ENCODE peak calls at places on chromosomes 16 and 17, in seven cellular contexts. One of them, this sample, is unnamed.

GRCh38 chr16:23343643-23344612 is 41.8 kb downstream of the SCNN1B start:
- DNase-seq in sigmoid colon: no peak
- DNase-seq in HL-60: no peak
- DNase-seq in GM12891: no peak
- DNase-seq in K562: no peak
- DNase-seq in GM12878: no peak
- DNase-seq in stomach: no peak
- DNase-seq in this sample: no peak

GRCh38 chr16:12425134-12425941 is 378.3 kb downstream of the CPPED1 start:
- DNase-seq in stomach: no peak
- DNase-seq in GM12878: no peak
- DNase-seq in HL-60: no peak
- DNase-seq in K562: no peak
- DNase-seq in sigmoid colon: no peak
- DNase-seq in GM12891: no peak
- DNase-seq in this sample: no peak

GRCh38 chr17:81412490-81413093 is 17.3 kb downstream of the BAHCC1 start:
- DNase-seq in GM12878: no peak
- DNase-seq in K562: peak
- DNase-seq in sigmoid colon: peak
- DNase-seq in stomach: no peak
- DNase-seq in HL-60: no peak
- DNase-seq in GM12891: peak
- DNase-seq in this sample: no peak

GRCh38 chr17:69608808-69609494 is 194.5 kb downstream of the MAP2K6 start:
- DNase-seq in K562: no peak
- DNase-seq in GM12891: no peak
- DNase-seq in stomach: no peak
- DNase-seq in HL-60: no peak
- DNase-seq in sigmoid colon: no peak
- DNase-seq in GM12878: no peak
- DNase-seq in this sample: no peak

GRCh38 chr17:48486557-48486956 is 44.3 kb downstream of the HOXB1 start:
- DNase-seq in sigmoid colon: peak
- DNase-seq in GM12891: no peak
- DNase-seq in K562: peak
- DNase-seq in HL-60: no peak
- DNase-seq in GM12878: no peak
- DNase-seq in stomach: no peak
- DNase-seq in this sample: no peak

GRCh38 chr17:35969558-35970442 is 11.5 kb downstream of the CCL16 start:
- DNase-seq in GM12891: peak
- DNase-seq in K562: peak
- DNase-seq in GM12878: peak
- DNase-seq in sigmoid colon: peak
- DNase-seq in stomach: peak
- DNase-seq in HL-60: peak
- DNase-seq in this sample: peak

GRCh38 chr17:8753976-8754440 is 4.3 kb downstream of the SPDYE4 start:
- DNase-seq in K562: no peak
- DNase-seq in GM12878: no peak
- DNase-seq in GM12891: peak
- DNase-seq in stomach: no peak
- DNase-seq in sigmoid colon: no peak
- DNase-seq in HL-60: no peak
- DNase-seq in this sample: peak

GRCh38 chr17:6669479-6670212 is 18.1 kb downstream of the C17orf100 start:
- DNase-seq in GM12891: no peak
- DNase-seq in K562: no peak
- DNase-seq in HL-60: no peak
- DNase-seq in sigmoid colon: no peak
- DNase-seq in GM12878: no peak
- DNase-seq in stomach: no peak
- DNase-seq in this sample: no peak

GRCh38 chr16:4064950-4065352 is 51.3 kb downstream of the ADCY9 start:
- DNase-seq in sigmoid colon: peak
- DNase-seq in stomach: no peak
- DNase-seq in GM12878: no peak
- DNase-seq in GM12891: no peak
- DNase-seq in K562: no peak
- DNase-seq in HL-60: no peak
- DNase-seq in this sample: no peak

GRCh38 chr17:77258638-77259037 is 117.9 kb downstream of the SEC14L1 start:
- DNase-seq in K562: no peak
- DNase-seq in GM12878: no peak
- DNase-seq in GM12891: no peak
- DNase-seq in stomach: no peak
- DNase-seq in sigmoid colon: no peak
- DNase-seq in HL-60: no peak
- DNase-seq in this sample: no peak

GRCh38 chr17:37844158-37844976 is 79.8 kb upstream of the TBC1D3K start:
- DNase-seq in HL-60: peak
- DNase-seq in GM12891: no peak
- DNase-seq in sigmoid colon: no peak
- DNase-seq in GM12878: no peak
- DNase-seq in K562: peak
- DNase-seq in stomach: peak
- DNase-seq in this sample: no peak

GRCh38 chr17:50397919-50398285 is 579 bp upstream of the LRRC59 start:
- DNase-seq in sigmoid colon: no peak
- DNase-seq in K562: peak
- DNase-seq in stomach: no peak
- DNase-seq in HL-60: no peak
- DNase-seq in GM12878: no peak
- DNase-seq in GM12891: no peak
- DNase-seq in this sample: no peak

GRCh38 chr16:23174622-23175021 is 7.9 kb upstream of the SCNN1G start:
- DNase-seq in stomach: no peak
- DNase-seq in GM12878: no peak
- DNase-seq in GM12891: no peak
- DNase-seq in HL-60: no peak
- DNase-seq in K562: no peak
- DNase-seq in sigmoid colon: no peak
- DNase-seq in this sample: no peak

GRCh38 chr17:66493283-66494019 is 191.0 kb downstream of the PRKCA start:
- DNase-seq in HL-60: peak
- DNase-seq in GM12878: no peak
- DNase-seq in GM12891: no peak
- DNase-seq in stomach: no peak
- DNase-seq in sigmoid colon: no peak
- DNase-seq in K562: no peak
- DNase-seq in this sample: no peak

GRCh38 chr16:58756650-58757332 is 22.7 kb upstream of the GOT2 start:
- DNase-seq in GM12878: no peak
- DNase-seq in stomach: no peak
- DNase-seq in sigmoid colon: no peak
- DNase-seq in HL-60: no peak
- DNase-seq in K562: no peak
- DNase-seq in GM12891: no peak
- DNase-seq in this sample: no peak

GRCh38 chr16:76518791-76519190 is 241.6 kb downstream of the CNTNAP4 start:
- DNase-seq in sigmoid colon: no peak
- DNase-seq in GM12878: no peak
- DNase-seq in GM12891: no peak
- DNase-seq in K562: no peak
- DNase-seq in stomach: no peak
- DNase-seq in HL-60: no peak
- DNase-seq in this sample: no peak

GRCh38 chr16:70738083-70738977 is 52.5 kb upstream of the MTSS2 start:
- DNase-seq in GM12891: no peak
- DNase-seq in stomach: peak
- DNase-seq in GM12878: no peak
- DNase-seq in HL-60: peak
- DNase-seq in K562: peak
- DNase-seq in sigmoid colon: peak
- DNase-seq in this sample: no peak

GRCh38 chr17:45975640-45976295 is 23.3 kb upstream of the STH start:
- DNase-seq in GM12891: no peak
- DNase-seq in GM12878: no peak
- DNase-seq in K562: no peak
- DNase-seq in HL-60: no peak
- DNase-seq in stomach: no peak
- DNase-seq in sigmoid colon: no peak
- DNase-seq in this sample: no peak

GRCh38 chr16:88561485-88562369 is 8.5 kb upstream of the ZC3H18 start:
- DNase-seq in stomach: peak
- DNase-seq in GM12891: peak
- DNase-seq in K562: peak
- DNase-seq in sigmoid colon: no peak
- DNase-seq in GM12878: no peak
- DNase-seq in HL-60: peak
- DNase-seq in this sample: no peak

GRCh38 chr16:65667013-65667578 is 545.2 kb upstream of the CDH11 start:
- DNase-seq in sigmoid colon: no peak
- DNase-seq in HL-60: no peak
- DNase-seq in GM12891: no peak
- DNase-seq in stomach: no peak
- DNase-seq in GM12878: no peak
- DNase-seq in K562: no peak
- DNase-seq in this sample: no peak

DNA sequence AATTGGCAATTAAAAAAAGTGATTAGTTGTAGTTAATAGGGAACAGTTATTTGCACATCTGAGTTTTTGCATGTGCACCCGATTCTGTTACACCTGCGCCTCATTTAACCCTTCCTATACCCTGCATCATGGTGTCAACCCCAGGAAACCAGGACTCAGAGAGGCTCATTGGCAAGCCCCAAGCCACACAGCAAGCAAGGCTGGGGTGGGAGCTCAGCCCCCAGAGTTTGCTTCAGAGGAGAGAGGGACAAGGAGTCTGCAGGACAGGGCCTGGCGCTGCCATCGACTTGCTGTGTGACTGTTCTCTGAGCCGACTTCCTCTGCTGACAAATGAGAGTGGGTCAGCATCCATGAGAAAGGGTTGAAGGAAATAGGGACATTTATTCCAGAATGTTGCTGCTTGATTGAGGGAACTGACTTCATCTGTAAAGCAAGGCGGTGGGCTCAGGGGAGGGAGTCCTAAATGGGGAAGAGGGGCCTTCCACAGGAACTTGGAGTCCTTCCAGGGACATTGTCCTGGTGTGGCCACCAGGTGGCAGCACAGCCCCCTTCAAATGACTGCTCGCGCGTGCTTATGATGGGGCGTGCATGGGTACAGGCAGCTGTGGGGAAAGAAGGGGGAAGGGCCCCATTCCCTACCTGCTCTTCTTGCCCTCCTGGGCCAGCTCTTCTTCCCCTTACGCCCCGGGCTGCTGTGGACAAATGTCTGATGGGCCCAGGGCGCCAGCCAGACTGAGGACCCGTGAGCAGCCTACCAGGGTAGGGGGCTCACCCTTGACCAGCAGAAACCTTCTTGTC is 51.6 kb downstream of the NT5M start:
- DNase-seq in stomach: peak
- DNase-seq in K562: peak
- DNase-seq in GM12891: peak
- DNase-seq in sigmoid colon: peak
- DNase-seq in HL-60: peak
- DNase-seq in GM12878: peak
- DNase-seq in this sample: peak
- TF ChIP-seq POLR2AphosphoS5 in stomach: peak
- TF ChIP-seq POLR2AphosphoS5 in K562: no peak
- TF ChIP-seq POLR2AphosphoS5 in GM12891: no peak
- TF ChIP-seq POLR2AphosphoS5 in sigmoid colon: peak
- TF ChIP-seq POLR2AphosphoS5 in HL-60: no peak
- TF ChIP-seq POLR2AphosphoS5 in GM12878: no peak
- TF ChIP-seq POLR2AphosphoS5 in this sample: no peak

GRCh38 chr16:50627419-50627818 is 53.7 kb downstream of the SNX20 start:
- DNase-seq in GM12878: no peak
- DNase-seq in HL-60: peak
- DNase-seq in sigmoid colon: peak
- DNase-seq in GM12891: peak
- DNase-seq in stomach: peak
- DNase-seq in K562: no peak
- DNase-seq in this sample: no peak
- TF ChIP-seq POLR2AphosphoS5 in GM12878: no peak
- TF ChIP-seq POLR2AphosphoS5 in HL-60: no peak
- TF ChIP-seq POLR2AphosphoS5 in sigmoid colon: peak
- TF ChIP-seq POLR2AphosphoS5 in GM12891: no peak
- TF ChIP-seq POLR2AphosphoS5 in stomach: no peak
- TF ChIP-seq POLR2AphosphoS5 in K562: no peak
- TF ChIP-seq POLR2AphosphoS5 in this sample: no peak

GRCh38 chr17:74987418-74987908 is at the start of gene CDR2L:
- DNase-seq in sigmoid colon: peak
- DNase-seq in stomach: peak
- DNase-seq in GM12878: peak
- DNase-seq in HL-60: peak
- DNase-seq in K562: peak
- DNase-seq in GM12891: peak
- DNase-seq in this sample: peak
- TF ChIP-seq POLR2AphosphoS5 in sigmoid colon: peak
- TF ChIP-seq POLR2AphosphoS5 in stomach: peak
- TF ChIP-seq POLR2AphosphoS5 in GM12878: no peak
- TF ChIP-seq POLR2AphosphoS5 in HL-60: no peak
- TF ChIP-seq POLR2AphosphoS5 in K562: peak
- TF ChIP-seq POLR2AphosphoS5 in GM12891: no peak
- TF ChIP-seq POLR2AphosphoS5 in this sample: peak

GRCh38 chr17:1107777-1108559 is 71.8 kb downstream of the ABR start:
- DNase-seq in HL-60: no peak
- DNase-seq in K562: no peak
- DNase-seq in stomach: no peak
- DNase-seq in sigmoid colon: no peak
- DNase-seq in GM12891: no peak
- DNase-seq in GM12878: no peak
- DNase-seq in this sample: no peak
- TF ChIP-seq POLR2AphosphoS5 in HL-60: no peak
- TF ChIP-seq POLR2AphosphoS5 in K562: no peak
- TF ChIP-seq POLR2AphosphoS5 in stomach: no peak
- TF ChIP-seq POLR2AphosphoS5 in sigmoid colon: no peak
- TF ChIP-seq POLR2AphosphoS5 in GM12891: no peak
- TF ChIP-seq POLR2AphosphoS5 in GM12878: no peak
- TF ChIP-seq POLR2AphosphoS5 in this sample: peak

GRCh38 chr16:724188-725040 is 1.8 kb downstream of the CCDC78 start:
- DNase-seq in K562: no peak
- DNase-seq in stomach: no peak
- DNase-seq in sigmoid colon: no peak
- DNase-seq in GM12891: no peak
- DNase-seq in GM12878: no peak
- DNase-seq in HL-60: no peak
- DNase-seq in this sample: no peak
- TF ChIP-seq POLR2AphosphoS5 in K562: no peak
- TF ChIP-seq POLR2AphosphoS5 in stomach: no peak
- TF ChIP-seq POLR2AphosphoS5 in sigmoid colon: no peak
- TF ChIP-seq POLR2AphosphoS5 in GM12891: no peak
- TF ChIP-seq POLR2AphosphoS5 in GM12878: no peak
- TF ChIP-seq POLR2AphosphoS5 in HL-60: no peak
- TF ChIP-seq POLR2AphosphoS5 in this sample: no peak

DNA sequence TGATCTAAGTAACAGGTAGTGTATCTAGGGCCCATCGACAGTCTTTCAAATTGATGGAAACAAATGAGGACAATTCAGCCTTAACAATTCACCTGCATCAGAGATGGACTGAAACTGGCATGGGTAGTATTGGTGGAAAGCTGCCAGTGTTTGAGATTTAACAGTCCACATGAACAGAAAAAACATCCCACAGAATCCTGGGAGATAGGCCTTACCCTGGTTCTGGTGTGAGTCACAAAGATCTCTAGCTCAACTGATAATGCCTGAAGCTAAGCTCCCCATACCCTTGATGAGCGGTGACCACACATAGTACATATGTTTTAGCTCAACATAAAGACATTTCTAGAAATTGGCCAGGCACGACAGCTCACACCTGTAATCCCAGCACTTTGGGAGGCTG is 21.9 kb downstream of the CRK start:
- DNase-seq in GM12891: no peak
- DNase-seq in stomach: no peak
- DNase-seq in sigmoid colon: no peak
- DNase-seq in HL-60: no peak
- DNase-seq in K562: no peak
- DNase-seq in GM12878: no peak
- DNase-seq in this sample: no peak
- TF ChIP-seq POLR2AphosphoS5 in GM12891: no peak
- TF ChIP-seq POLR2AphosphoS5 in stomach: peak
- TF ChIP-seq POLR2AphosphoS5 in sigmoid colon: peak
- TF ChIP-seq POLR2AphosphoS5 in HL-60: no peak
- TF ChIP-seq POLR2AphosphoS5 in K562: no peak
- TF ChIP-seq POLR2AphosphoS5 in GM12878: no peak
- TF ChIP-seq POLR2AphosphoS5 in this sample: no peak